ENCODE peak calls at places on chromosomes 7 and 10, in nine cellular contexts. One of them, this sample, is unnamed.

GRCh38 chr7:155487509-155488482 is 29.9 kb downstream of the EN2 start:
- DNase-seq in esophagus squamous epithelium: no peak
- DNase-seq in ovary: no peak
- DNase-seq in astrocyte of the spinal cord: no peak
- DNase-seq in adrenal gland: no peak
- DNase-seq in mucosa of descending colon: no peak
- DNase-seq in spleen: no peak
- DNase-seq in BE2C: no peak
- DNase-seq in CD8-positive, alpha-beta T cell: no peak
- DNase-seq in this sample: no peak

GRCh38 chr10:112227331-112227961 is 43.9 kb upstream of the GPAM start:
- DNase-seq in esophagus squamous epithelium: no peak
- DNase-seq in ovary: no peak
- DNase-seq in astrocyte of the spinal cord: peak
- DNase-seq in adrenal gland: no peak
- DNase-seq in mucosa of descending colon: no peak
- DNase-seq in spleen: no peak
- DNase-seq in BE2C: no peak
- DNase-seq in CD8-positive, alpha-beta T cell: no peak
- DNase-seq in this sample: peak

GRCh38 chr10:103895458-103896186 is 22.4 kb downstream of the STN1 start:
- DNase-seq in esophagus squamous epithelium: no peak
- DNase-seq in ovary: no peak
- DNase-seq in astrocyte of the spinal cord: peak
- DNase-seq in adrenal gland: no peak
- DNase-seq in mucosa of descending colon: no peak
- DNase-seq in spleen: no peak
- DNase-seq in BE2C: no peak
- DNase-seq in CD8-positive, alpha-beta T cell: no peak
- DNase-seq in this sample: peak

GRCh38 chr10:109783286-109783685 is 140.0 kb downstream of the XPNPEP1 start:
- DNase-seq in esophagus squamous epithelium: no peak
- DNase-seq in ovary: no peak
- DNase-seq in astrocyte of the spinal cord: no peak
- DNase-seq in adrenal gland: no peak
- DNase-seq in mucosa of descending colon: no peak
- DNase-seq in spleen: no peak
- DNase-seq in BE2C: no peak
- DNase-seq in CD8-positive, alpha-beta T cell: no peak
- DNase-seq in this sample: no peak

GRCh38 chr7:6612819-6613218 is 2.6 kb upstream of the ZNF853 start:
- DNase-seq in esophagus squamous epithelium: no peak
- DNase-seq in ovary: no peak
- DNase-seq in astrocyte of the spinal cord: no peak
- DNase-seq in adrenal gland: no peak
- DNase-seq in mucosa of descending colon: no peak
- DNase-seq in spleen: no peak
- DNase-seq in BE2C: no peak
- DNase-seq in CD8-positive, alpha-beta T cell: no peak
- DNase-seq in this sample: no peak

GRCh38 chr7:116139007-116139406 is 71.3 kb upstream of the TES start:
- DNase-seq in esophagus squamous epithelium: no peak
- DNase-seq in ovary: no peak
- DNase-seq in astrocyte of the spinal cord: peak
- DNase-seq in adrenal gland: no peak
- DNase-seq in mucosa of descending colon: no peak
- DNase-seq in spleen: no peak
- DNase-seq in BE2C: no peak
- DNase-seq in CD8-positive, alpha-beta T cell: no peak
- DNase-seq in this sample: no peak

GRCh38 chr7:143279186-143280098 is 5.3 kb upstream of the TMEM139 start:
- DNase-seq in esophagus squamous epithelium: no peak
- DNase-seq in ovary: no peak
- DNase-seq in astrocyte of the spinal cord: peak
- DNase-seq in adrenal gland: no peak
- DNase-seq in mucosa of descending colon: no peak
- DNase-seq in spleen: no peak
- DNase-seq in BE2C: no peak
- DNase-seq in CD8-positive, alpha-beta T cell: no peak
- DNase-seq in this sample: peak

GRCh38 chr7:21364838-21365267 is 63.0 kb upstream of the SP4 start:
- DNase-seq in esophagus squamous epithelium: no peak
- DNase-seq in ovary: no peak
- DNase-seq in astrocyte of the spinal cord: peak
- DNase-seq in adrenal gland: no peak
- DNase-seq in mucosa of descending colon: no peak
- DNase-seq in spleen: no peak
- DNase-seq in BE2C: no peak
- DNase-seq in CD8-positive, alpha-beta T cell: no peak
- DNase-seq in this sample: no peak

GRCh38 chr10:24438800-24439199 is 229.9 kb downstream of the KIAA1217 start:
- DNase-seq in esophagus squamous epithelium: no peak
- DNase-seq in ovary: no peak
- DNase-seq in astrocyte of the spinal cord: peak
- DNase-seq in adrenal gland: no peak
- DNase-seq in mucosa of descending colon: no peak
- DNase-seq in spleen: no peak
- DNase-seq in BE2C: no peak
- DNase-seq in CD8-positive, alpha-beta T cell: no peak
- DNase-seq in this sample: no peak

GRCh38 chr7:47582748-47583740 is 1.1 kb upstream of the TNS3 start:
- DNase-seq in esophagus squamous epithelium: no peak
- DNase-seq in ovary: peak
- DNase-seq in astrocyte of the spinal cord: peak
- DNase-seq in adrenal gland: no peak
- DNase-seq in mucosa of descending colon: no peak
- DNase-seq in spleen: no peak
- DNase-seq in BE2C: no peak
- DNase-seq in CD8-positive, alpha-beta T cell: no peak
- DNase-seq in this sample: peak

GRCh38 chr7:85469446-85469970 is 282.7 kb upstream of the SEMA3D start:
- DNase-seq in esophagus squamous epithelium: no peak
- DNase-seq in ovary: no peak
- DNase-seq in astrocyte of the spinal cord: peak
- DNase-seq in adrenal gland: no peak
- DNase-seq in mucosa of descending colon: no peak
- DNase-seq in spleen: no peak
- DNase-seq in BE2C: no peak
- DNase-seq in CD8-positive, alpha-beta T cell: no peak
- DNase-seq in this sample: peak

GRCh38 chr10:86888585-86889381 is 68.6 kb downstream of the MMRN2 start:
- DNase-seq in esophagus squamous epithelium: no peak
- DNase-seq in ovary: no peak
- DNase-seq in astrocyte of the spinal cord: peak
- DNase-seq in adrenal gland: no peak
- DNase-seq in mucosa of descending colon: no peak
- DNase-seq in spleen: no peak
- DNase-seq in BE2C: no peak
- DNase-seq in CD8-positive, alpha-beta T cell: no peak
- DNase-seq in this sample: peak

GRCh38 chr10:49033939-49034338 is 81.4 kb downstream of the VSTM4 start:
- DNase-seq in esophagus squamous epithelium: no peak
- DNase-seq in ovary: no peak
- DNase-seq in astrocyte of the spinal cord: no peak
- DNase-seq in adrenal gland: no peak
- DNase-seq in mucosa of descending colon: no peak
- DNase-seq in spleen: no peak
- DNase-seq in BE2C: no peak
- DNase-seq in CD8-positive, alpha-beta T cell: no peak
- DNase-seq in this sample: no peak

GRCh38 chr10:110661292-110661691 is 17.2 kb downstream of the RBM20 start:
- DNase-seq in esophagus squamous epithelium: no peak
- DNase-seq in ovary: no peak
- DNase-seq in astrocyte of the spinal cord: no peak
- DNase-seq in adrenal gland: no peak
- DNase-seq in mucosa of descending colon: no peak
- DNase-seq in spleen: no peak
- DNase-seq in BE2C: no peak
- DNase-seq in CD8-positive, alpha-beta T cell: no peak
- DNase-seq in this sample: no peak

GRCh38 chr10:101492205-101492604 is 95.9 kb downstream of the POLL start:
- DNase-seq in esophagus squamous epithelium: no peak
- DNase-seq in ovary: no peak
- DNase-seq in astrocyte of the spinal cord: no peak
- DNase-seq in adrenal gland: no peak
- DNase-seq in mucosa of descending colon: no peak
- DNase-seq in spleen: no peak
- DNase-seq in BE2C: no peak
- DNase-seq in CD8-positive, alpha-beta T cell: no peak
- DNase-seq in this sample: no peak

GRCh38 chr10:4319870-4320367 is 506.1 kb upstream of the AKR1E2 start:
- DNase-seq in esophagus squamous epithelium: no peak
- DNase-seq in ovary: no peak
- DNase-seq in astrocyte of the spinal cord: no peak
- DNase-seq in adrenal gland: no peak
- DNase-seq in mucosa of descending colon: no peak
- DNase-seq in spleen: no peak
- DNase-seq in BE2C: no peak
- DNase-seq in CD8-positive, alpha-beta T cell: no peak
- DNase-seq in this sample: no peak
- H3K4me3 ChIP-seq in esophagus squamous epithelium: no peak
- H3K4me3 ChIP-seq in ovary: no peak
- H3K4me3 ChIP-seq in astrocyte of the spinal cord: no peak
- H3K4me3 ChIP-seq in adrenal gland: no peak
- H3K4me3 ChIP-seq in mucosa of descending colon: no peak
- H3K4me3 ChIP-seq in spleen: no peak
- H3K4me3 ChIP-seq in BE2C: no peak
- H3K4me3 ChIP-seq in CD8-positive, alpha-beta T cell: no peak
- H3K4me3 ChIP-seq in this sample: no peak

DNA sequence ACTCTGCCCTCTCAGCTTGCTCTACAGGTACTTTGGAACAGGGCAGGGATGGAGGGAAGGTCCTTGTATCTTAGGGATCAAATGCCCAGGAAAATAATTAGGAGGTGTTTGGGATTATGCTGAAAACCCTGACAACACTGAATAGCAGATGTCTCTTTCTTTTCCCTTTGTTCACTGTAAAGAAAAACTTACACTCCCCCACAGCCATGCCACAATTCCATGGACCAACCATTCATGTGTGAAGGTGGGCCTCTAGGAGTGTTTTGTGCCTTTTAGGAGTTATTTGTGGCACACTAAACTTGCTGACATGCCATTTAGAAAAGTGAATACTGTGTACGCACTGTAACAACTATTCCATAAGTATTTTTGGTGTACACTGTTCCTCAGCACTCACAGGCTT is 108.1 kb downstream of the SNX10 start:
- DNase-seq in esophagus squamous epithelium: no peak
- DNase-seq in ovary: no peak
- DNase-seq in astrocyte of the spinal cord: no peak
- DNase-seq in adrenal gland: no peak
- DNase-seq in mucosa of descending colon: no peak
- DNase-seq in spleen: no peak
- DNase-seq in BE2C: no peak
- DNase-seq in CD8-positive, alpha-beta T cell: no peak
- DNase-seq in this sample: no peak
- TF ChIP-seq CTCF in esophagus squamous epithelium: no peak
- TF ChIP-seq CTCF in ovary: no peak
- TF ChIP-seq CTCF in astrocyte of the spinal cord: no peak
- TF ChIP-seq CTCF in adrenal gland: no peak
- TF ChIP-seq CTCF in mucosa of descending colon: no peak
- TF ChIP-seq CTCF in spleen: no peak
- TF ChIP-seq CTCF in BE2C: no peak
- TF ChIP-seq CTCF in CD8-positive, alpha-beta T cell: no peak
- TF ChIP-seq CTCF in this sample: no peak

GRCh38 chr7:1533255-1533568 is 2.7 kb downstream of the MAFK start:
- DNase-seq in esophagus squamous epithelium: no peak
- DNase-seq in ovary: no peak
- DNase-seq in astrocyte of the spinal cord: no peak
- DNase-seq in adrenal gland: no peak
- DNase-seq in mucosa of descending colon: no peak
- DNase-seq in spleen: peak
- DNase-seq in BE2C: no peak
- DNase-seq in CD8-positive, alpha-beta T cell: no peak
- DNase-seq in this sample: no peak

GRCh38 chr7:1530946-1531262 is 402 bp downstream of the MAFK start:
- DNase-seq in esophagus squamous epithelium: no peak
- DNase-seq in ovary: no peak
- DNase-seq in astrocyte of the spinal cord: no peak
- DNase-seq in adrenal gland: no peak
- DNase-seq in mucosa of descending colon: no peak
- DNase-seq in spleen: no peak
- DNase-seq in BE2C: no peak
- DNase-seq in CD8-positive, alpha-beta T cell: no peak
- DNase-seq in this sample: no peak

GRCh38 chr7:1532456-1533254 is 2.2 kb downstream of the MAFK start:
- DNase-seq in esophagus squamous epithelium: no peak
- DNase-seq in ovary: peak
- DNase-seq in astrocyte of the spinal cord: peak
- DNase-seq in adrenal gland: peak
- DNase-seq in mucosa of descending colon: peak
- DNase-seq in spleen: peak
- DNase-seq in BE2C: peak
- DNase-seq in CD8-positive, alpha-beta T cell: peak
- DNase-seq in this sample: peak

GRCh38 chr7:1531263-1531978 is 919 bp downstream of the MAFK start:
- DNase-seq in esophagus squamous epithelium: no peak
- DNase-seq in ovary: peak
- DNase-seq in astrocyte of the spinal cord: peak
- DNase-seq in adrenal gland: peak
- DNase-seq in mucosa of descending colon: peak
- DNase-seq in spleen: peak
- DNase-seq in BE2C: peak
- DNase-seq in CD8-positive, alpha-beta T cell: peak
- DNase-seq in this sample: no peak

GRCh38 chr7:1531979-1532455 is 1.5 kb downstream of the MAFK start:
- DNase-seq in esophagus squamous epithelium: no peak
- DNase-seq in ovary: peak
- DNase-seq in astrocyte of the spinal cord: no peak
- DNase-seq in adrenal gland: peak
- DNase-seq in mucosa of descending colon: peak
- DNase-seq in spleen: no peak
- DNase-seq in BE2C: no peak
- DNase-seq in CD8-positive, alpha-beta T cell: no peak
- DNase-seq in this sample: no peak
- H3K4me3 ChIP-seq in esophagus squamous epithelium: peak
- H3K4me3 ChIP-seq in ovary: peak
- H3K4me3 ChIP-seq in astrocyte of the spinal cord: peak
- H3K4me3 ChIP-seq in adrenal gland: no peak
- H3K4me3 ChIP-seq in mucosa of descending colon: peak
- H3K4me3 ChIP-seq in spleen: peak
- H3K4me3 ChIP-seq in BE2C: no peak
- H3K4me3 ChIP-seq in CD8-positive, alpha-beta T cell: peak
- H3K4me3 ChIP-seq in this sample: peak

GRCh38 chr7:79502151-79502550 is 48.7 kb upstream of the MAGI2 start:
- DNase-seq in esophagus squamous epithelium: no peak
- DNase-seq in ovary: no peak
- DNase-seq in astrocyte of the spinal cord: no peak
- DNase-seq in adrenal gland: no peak
- DNase-seq in mucosa of descending colon: no peak
- DNase-seq in spleen: no peak
- DNase-seq in BE2C: no peak
- DNase-seq in CD8-positive, alpha-beta T cell: no peak
- DNase-seq in this sample: no peak
- TF ChIP-seq CTCF in esophagus squamous epithelium: peak
- TF ChIP-seq CTCF in ovary: no peak
- TF ChIP-seq CTCF in astrocyte of the spinal cord: no peak
- TF ChIP-seq CTCF in adrenal gland: peak
- TF ChIP-seq CTCF in mucosa of descending colon: no peak
- TF ChIP-seq CTCF in spleen: no peak
- TF ChIP-seq CTCF in BE2C: peak
- TF ChIP-seq CTCF in CD8-positive, alpha-beta T cell: no peak
- TF ChIP-seq CTCF in this sample: no peak